ENCODE peak calls at places on chromosomes 5 and 9, in seven cellular contexts. F is stimulated activated naive B cell treated with anti-CD40 and anti-IgM and Interleukin-4, amounts not matched to agents 10 μg/mL and 1 μg/mL and 100 μg/mL, for 72 hours; P is GM12892; C is AG10803; A is NCI-H2081; U is HEK293T; V is T follicular helper cell. I is an unnamed sample.

GRCh38 chr5:157271740-157272271 is 5.9 kb downstream of the CYFIP2 start:
- DNase-seq in V (peak; percentile 84), U (no peak), C (no peak), P (peak; percentile 50), F (peak; percentile 96), A (no peak), I (no peak)

GRCh38 chr5:5018560-5018935 is 121.6 kb upstream of the ADAMTS16 start:
- DNase-seq in A (no peak), V (no peak), F (no peak), U (no peak), C (peak; percentile 84), P (no peak), I (no peak)

GRCh38 chr5:176185133-176185733 is 53.0 kb upstream of the SIMC1 start:
- DNase-seq in P (no peak), U (no peak), V (no peak), F (no peak), A (peak; percentile 11), C (no peak), I (no peak)

GRCh38 chr9:131627326-131627845 is 82.1 kb downstream of the PRRT1B start:
- DNase-seq in C (peak; percentile 55), A (no peak), F (no peak), U (no peak), P (no peak), V (no peak), I (no peak)

GRCh38 chr9:92749071-92749933 is 15.3 kb downstream of the BICD2 start:
- DNase-seq in F (no peak), V (no peak), A (peak; percentile 44), U (no peak), C (no peak), P (no peak), I (peak; percentile 78)

GRCh38 chr9:88923653-88924284 is 67.5 kb upstream of the S1PR3 start:
- DNase-seq in C (no peak), P (no peak), U (no peak), V (no peak), F (no peak), A (no peak), I (no peak)

GRCh38 chr9:112174223-112174964 is 703 bp downstream of the SUSD1 start:
- DNase-seq in P (peak; percentile 78), U (peak; percentile 69), V (peak; percentile 49), C (peak; percentile 49), A (peak; percentile 63), F (peak; percentile 56), I (peak; percentile 81)

GRCh38 chr5:18745988-18746615 is 1111.8 kb downstream of the TAF11L14 start:
- DNase-seq in F (peak; percentile 70), U (no peak), P (peak; percentile 19), C (no peak), V (no peak), A (peak; percentile 63), I (no peak)

GRCh38 chr5:135887881-135888614 is 7.6 kb downstream of the IL9 start:
- DNase-seq in P (no peak), F (no peak), A (no peak), V (no peak), C (peak; percentile 41), U (peak; percentile 29), I (peak; percentile 21)

GRCh38 chr9:121269030-121269887 is 1.3 kb downstream of the GSN start:
- DNase-seq in U (no peak), C (peak; percentile 45), V (no peak), F (no peak), A (no peak), P (no peak), I (peak; percentile 31)

I was measured in WERI-Rb-1.